ENCODE peak calls at places on chromosomes 12 and 14, in six cellular contexts. One of them, this sample, is unnamed.

GRCh38 chr12:10310926-10311705 is 3.4 kb downstream of the KLRD1 start:
- DNase-seq in GM12864: no peak
- DNase-seq in right lobe of liver: no peak
- DNase-seq in activated CD4-positive, alpha-beta T cell treated with anti-CD3 and anti-CD28 coated beads, Interleukin-2, amount 10 ng/mL, durations not matched to agents 7 days and 5 days: no peak
- DNase-seq in HuH-7: no peak
- DNase-seq in tibial nerve: no peak
- DNase-seq in this sample: no peak

GRCh38 chr12:47778842-47779241 is 5.8 kb downstream of the SLC48A1 start:
- DNase-seq in GM12864: no peak
- DNase-seq in right lobe of liver: no peak
- DNase-seq in activated CD4-positive, alpha-beta T cell treated with anti-CD3 and anti-CD28 coated beads, Interleukin-2, amount 10 ng/mL, durations not matched to agents 7 days and 5 days: no peak
- DNase-seq in tibial nerve: no peak
- DNase-seq in HuH-7: no peak
- DNase-seq in this sample: no peak

GRCh38 chr12:23083267-23083666 is 458.3 kb downstream of the ETNK1 start:
- DNase-seq in GM12864: no peak
- DNase-seq in right lobe of liver: no peak
- DNase-seq in HuH-7: no peak
- DNase-seq in activated CD4-positive, alpha-beta T cell treated with anti-CD3 and anti-CD28 coated beads, Interleukin-2, amount 10 ng/mL, durations not matched to agents 7 days and 5 days: no peak
- DNase-seq in tibial nerve: no peak
- DNase-seq in this sample: no peak

GRCh38 chr14:95547626-95548327 is 12.9 kb downstream of the GLRX5 start:
- DNase-seq in right lobe of liver: no peak
- DNase-seq in GM12864: no peak
- DNase-seq in activated CD4-positive, alpha-beta T cell treated with anti-CD3 and anti-CD28 coated beads, Interleukin-2, amount 10 ng/mL, durations not matched to agents 7 days and 5 days: no peak
- DNase-seq in tibial nerve: no peak
- DNase-seq in HuH-7: no peak
- DNase-seq in this sample: no peak

GRCh38 chr12:98062464-98063245 is 452.7 kb upstream of the TMPO start:
- DNase-seq in activated CD4-positive, alpha-beta T cell treated with anti-CD3 and anti-CD28 coated beads, Interleukin-2, amount 10 ng/mL, durations not matched to agents 7 days and 5 days: no peak
- DNase-seq in HuH-7: no peak
- DNase-seq in right lobe of liver: no peak
- DNase-seq in tibial nerve: no peak
- DNase-seq in GM12864: no peak
- DNase-seq in this sample: no peak

GRCh38 chr14:55712505-55712904 is 132.5 kb downstream of the KTN1 start:
- DNase-seq in HuH-7: no peak
- DNase-seq in GM12864: no peak
- DNase-seq in right lobe of liver: peak; percentile 88
- DNase-seq in activated CD4-positive, alpha-beta T cell treated with anti-CD3 and anti-CD28 coated beads, Interleukin-2, amount 10 ng/mL, durations not matched to agents 7 days and 5 days: no peak
- DNase-seq in tibial nerve: no peak
- DNase-seq in this sample: peak; percentile 53

GRCh38 chr12:67161322-67161918 is 107.7 kb upstream of the CAND1 start:
- DNase-seq in HuH-7: peak; percentile 18
- DNase-seq in right lobe of liver: no peak
- DNase-seq in activated CD4-positive, alpha-beta T cell treated with anti-CD3 and anti-CD28 coated beads, Interleukin-2, amount 10 ng/mL, durations not matched to agents 7 days and 5 days: peak; percentile 54
- DNase-seq in tibial nerve: peak; percentile 36
- DNase-seq in GM12864: peak; percentile 15
- DNase-seq in this sample: no peak

GRCh38 chr12:4027412-4027811 is 154.2 kb upstream of the PARP11 start:
- DNase-seq in tibial nerve: no peak
- DNase-seq in activated CD4-positive, alpha-beta T cell treated with anti-CD3 and anti-CD28 coated beads, Interleukin-2, amount 10 ng/mL, durations not matched to agents 7 days and 5 days: peak; percentile 73
- DNase-seq in GM12864: no peak
- DNase-seq in HuH-7: no peak
- DNase-seq in right lobe of liver: no peak
- DNase-seq in this sample: no peak

GRCh38 chr12:14902465-14902864 is 16.8 kb upstream of the MGP start:
- DNase-seq in right lobe of liver: no peak
- DNase-seq in HuH-7: no peak
- DNase-seq in GM12864: no peak
- DNase-seq in tibial nerve: no peak
- DNase-seq in activated CD4-positive, alpha-beta T cell treated with anti-CD3 and anti-CD28 coated beads, Interleukin-2, amount 10 ng/mL, durations not matched to agents 7 days and 5 days: no peak
- DNase-seq in this sample: no peak

GRCh38 chr12:53989227-53990113 is 4.5 kb downstream of the HOXC10 start:
- DNase-seq in right lobe of liver: no peak
- DNase-seq in GM12864: peak; percentile 33
- DNase-seq in tibial nerve: no peak
- DNase-seq in HuH-7: no peak
- DNase-seq in activated CD4-positive, alpha-beta T cell treated with anti-CD3 and anti-CD28 coated beads, Interleukin-2, amount 10 ng/mL, durations not matched to agents 7 days and 5 days: peak; percentile 54
- DNase-seq in this sample: no peak

GRCh38 chr12:66755727-66756395 is 77.0 kb upstream of the GRIP1 start:
- DNase-seq in GM12864: no peak
- DNase-seq in HuH-7: no peak
- DNase-seq in tibial nerve: no peak
- DNase-seq in right lobe of liver: no peak
- DNase-seq in activated CD4-positive, alpha-beta T cell treated with anti-CD3 and anti-CD28 coated beads, Interleukin-2, amount 10 ng/mL, durations not matched to agents 7 days and 5 days: peak; percentile 12
- DNase-seq in this sample: no peak

GRCh38 chr14:104101651-104102281 is 16.3 kb downstream of the ASPG start:
- DNase-seq in activated CD4-positive, alpha-beta T cell treated with anti-CD3 and anti-CD28 coated beads, Interleukin-2, amount 10 ng/mL, durations not matched to agents 7 days and 5 days: no peak
- DNase-seq in GM12864: no peak
- DNase-seq in tibial nerve: no peak
- DNase-seq in right lobe of liver: peak; percentile 48
- DNase-seq in HuH-7: no peak
- DNase-seq in this sample: no peak

GRCh38 chr14:37434867-37435266 is 160.2 kb downstream of the FOXA1 start:
- DNase-seq in HuH-7: no peak
- DNase-seq in tibial nerve: no peak
- DNase-seq in right lobe of liver: no peak
- DNase-seq in GM12864: no peak
- DNase-seq in activated CD4-positive, alpha-beta T cell treated with anti-CD3 and anti-CD28 coated beads, Interleukin-2, amount 10 ng/mL, durations not matched to agents 7 days and 5 days: no peak
- DNase-seq in this sample: no peak

GRCh38 chr14:26401170-26401968 is 196.5 kb downstream of the NOVA1 start:
- DNase-seq in GM12864: no peak
- DNase-seq in activated CD4-positive, alpha-beta T cell treated with anti-CD3 and anti-CD28 coated beads, Interleukin-2, amount 10 ng/mL, durations not matched to agents 7 days and 5 days: no peak
- DNase-seq in HuH-7: peak; percentile 58
- DNase-seq in right lobe of liver: no peak
- DNase-seq in tibial nerve: no peak
- DNase-seq in this sample: no peak

GRCh38 chr12:108792361-108793292 is 61.3 kb upstream of the CORO1C start:
- DNase-seq in activated CD4-positive, alpha-beta T cell treated with anti-CD3 and anti-CD28 coated beads, Interleukin-2, amount 10 ng/mL, durations not matched to agents 7 days and 5 days: no peak
- DNase-seq in GM12864: no peak
- DNase-seq in right lobe of liver: no peak
- DNase-seq in HuH-7: no peak
- DNase-seq in tibial nerve: no peak
- DNase-seq in this sample: no peak

GRCh38 chr12:4959381-4959780 is 49.7 kb downstream of the KCNA1 start:
- DNase-seq in HuH-7: no peak
- DNase-seq in right lobe of liver: no peak
- DNase-seq in activated CD4-positive, alpha-beta T cell treated with anti-CD3 and anti-CD28 coated beads, Interleukin-2, amount 10 ng/mL, durations not matched to agents 7 days and 5 days: no peak
- DNase-seq in GM12864: no peak
- DNase-seq in tibial nerve: no peak
- DNase-seq in this sample: no peak

GRCh38 chr12:111201495-111202236 is 167.2 kb downstream of the PHETA1 start:
- DNase-seq in HuH-7: no peak
- DNase-seq in activated CD4-positive, alpha-beta T cell treated with anti-CD3 and anti-CD28 coated beads, Interleukin-2, amount 10 ng/mL, durations not matched to agents 7 days and 5 days: no peak
- DNase-seq in GM12864: no peak
- DNase-seq in right lobe of liver: no peak
- DNase-seq in tibial nerve: no peak
- DNase-seq in this sample: no peak

GRCh38 chr14:75999511-76000190 is 14.1 kb downstream of the IFT43 start:
- DNase-seq in right lobe of liver: no peak
- DNase-seq in activated CD4-positive, alpha-beta T cell treated with anti-CD3 and anti-CD28 coated beads, Interleukin-2, amount 10 ng/mL, durations not matched to agents 7 days and 5 days: no peak
- DNase-seq in GM12864: no peak
- DNase-seq in HuH-7: no peak
- DNase-seq in tibial nerve: no peak
- DNase-seq in this sample: no peak

GRCh38 chr14:59474172-59474571 is 9.0 kb upstream of the GPR135 start:
- DNase-seq in tibial nerve: no peak
- DNase-seq in GM12864: no peak
- DNase-seq in right lobe of liver: no peak
- DNase-seq in activated CD4-positive, alpha-beta T cell treated with anti-CD3 and anti-CD28 coated beads, Interleukin-2, amount 10 ng/mL, durations not matched to agents 7 days and 5 days: no peak
- DNase-seq in HuH-7: no peak
- DNase-seq in this sample: no peak

GRCh38 chr12:104764225-104765073 is 193.6 kb downstream of the SLC41A2 start:
- DNase-seq in GM12864: no peak
- DNase-seq in HuH-7: no peak
- DNase-seq in activated CD4-positive, alpha-beta T cell treated with anti-CD3 and anti-CD28 coated beads, Interleukin-2, amount 10 ng/mL, durations not matched to agents 7 days and 5 days: no peak
- DNase-seq in right lobe of liver: no peak
- DNase-seq in tibial nerve: no peak
- DNase-seq in this sample: no peak

GRCh38 chr12:1435456-1435855 is 158.9 kb downstream of the FBXL14 start:
- DNase-seq in right lobe of liver: no peak
- DNase-seq in HuH-7: no peak
- DNase-seq in tibial nerve: no peak
- DNase-seq in GM12864: no peak
- DNase-seq in activated CD4-positive, alpha-beta T cell treated with anti-CD3 and anti-CD28 coated beads, Interleukin-2, amount 10 ng/mL, durations not matched to agents 7 days and 5 days: no peak
- DNase-seq in this sample: no peak

GRCh38 chr12:68871899-68872298 is 61.1 kb downstream of the CPM start:
- DNase-seq in activated CD4-positive, alpha-beta T cell treated with anti-CD3 and anti-CD28 coated beads, Interleukin-2, amount 10 ng/mL, durations not matched to agents 7 days and 5 days: no peak
- DNase-seq in HuH-7: peak; percentile 21
- DNase-seq in right lobe of liver: no peak
- DNase-seq in tibial nerve: no peak
- DNase-seq in GM12864: peak; percentile 8
- DNase-seq in this sample: no peak

GRCh38 chr12:114902665-114903393 is 218.9 kb upstream of the TBX3 start:
- DNase-seq in tibial nerve: no peak
- DNase-seq in activated CD4-positive, alpha-beta T cell treated with anti-CD3 and anti-CD28 coated beads, Interleukin-2, amount 10 ng/mL, durations not matched to agents 7 days and 5 days: no peak
- DNase-seq in HuH-7: no peak
- DNase-seq in GM12864: no peak
- DNase-seq in right lobe of liver: no peak
- DNase-seq in this sample: no peak

GRCh38 chr12:105272814-105273416 is 36.9 kb upstream of the APPL2 start:
- DNase-seq in tibial nerve: no peak
- DNase-seq in GM12864: no peak
- DNase-seq in right lobe of liver: no peak
- DNase-seq in HuH-7: no peak
- DNase-seq in activated CD4-positive, alpha-beta T cell treated with anti-CD3 and anti-CD28 coated beads, Interleukin-2, amount 10 ng/mL, durations not matched to agents 7 days and 5 days: no peak
- DNase-seq in this sample: no peak